ENCODE peak calls at places on chromosomes 16 and 17, in seven cellular contexts. S is uterus, W is renal cortical epithelial cell, O is Peyer's patch, L is activated T-cell treated with anti-CD3 and anti-CD28 coated beads for 1 hour, A is breast epithelium, I is mesothelial cell of epicardium. G is an unnamed sample.

GRCh38 chr16:67883146-67883871 is 1.4 kb upstream of the NRN1L start:
- DNase-seq in S (no peak), W (no peak), O (peak), L (no peak), A (no peak), I (no peak), G (no peak)

GRCh38 chr17:73546770-73547345 is 97.4 kb downstream of the SDK2 start:
- DNase-seq in S (no peak), W (no peak), O (peak), L (peak), A (no peak), I (no peak), G (no peak)

GRCh38 chr17:82400830-82401229 is 17.3 kb upstream of the HEXD start:
- DNase-seq in S (no peak), W (no peak), O (peak), L (peak), A (no peak), I (no peak), G (no peak)

GRCh38 chr16:637081-638018 is 1.2 kb upstream of the METTL26 start:
- DNase-seq in S (peak), W (no peak), O (peak), L (peak), A (peak), I (no peak), G (no peak)

GRCh38 chr16:50301626-50302471 is 35.5 kb downstream of the ADCY7 start:
- DNase-seq in S (peak), W (peak), O (peak), L (no peak), A (peak), I (no peak), G (no peak)

GRCh38 chr16:84548508-84548907 is 44.0 kb upstream of the MEAK7 start:
- DNase-seq in S (no peak), W (no peak), O (no peak), L (no peak), A (no peak), I (no peak), G (no peak)

GRCh38 chr17:3029213-3029913 is 34.0 kb downstream of the OR1D5 start:
- DNase-seq in S (no peak), W (no peak), O (peak), L (no peak), A (no peak), I (no peak), G (no peak)

GRCh38 chr17:29618272-29619065 is 4.2 kb downstream of the CORO6 start:
- DNase-seq in S (no peak), W (no peak), O (no peak), L (no peak), A (no peak), I (no peak), G (no peak)

GRCh38 chr16:1057252-1057932 is 15.2 kb upstream of the SSTR5 start:
- DNase-seq in S (no peak), W (no peak), O (peak), L (peak), A (no peak), I (no peak), G (no peak)

GRCh38 chr17:3828151-3828851 is 17.7 kb downstream of the NCBP3 start:
- DNase-seq in S (no peak), W (no peak), O (no peak), L (no peak), A (no peak), I (no peak), G (no peak)

GRCh38 chr17:67223924-67224323 is 21.1 kb downstream of the HELZ start:
- DNase-seq in S (no peak), W (no peak), O (no peak), L (no peak), A (no peak), I (no peak), G (no peak)